ENCODE peak calls at places on chromosomes 1 and 21, in four cellular contexts. One of them, this sample, is unnamed.

GRCh38 chr1:205935869-205936268 is 7.4 kb downstream of the SLC26A9 start:
- DNase-seq in K562: no peak
- DNase-seq in HepG2: no peak
- DNase-seq in WTC11: no peak
- DNase-seq in this sample: no peak

GRCh38 chr1:30929135-30929889 is 20.8 kb upstream of the SDC3 start:
- DNase-seq in WTC11: peak
- DNase-seq in HepG2: peak
- DNase-seq in K562: peak
- DNase-seq in this sample: peak

GRCh38 chr1:31183927-31184554 is 55.6 kb downstream of the NKAIN1 start:
- DNase-seq in K562: peak
- DNase-seq in WTC11: peak
- DNase-seq in HepG2: peak
- DNase-seq in this sample: peak

GRCh38 chr1:199083680-199084079 is 444.8 kb downstream of the PTPRC start:
- DNase-seq in K562: no peak
- DNase-seq in HepG2: no peak
- DNase-seq in WTC11: no peak
- DNase-seq in this sample: peak

GRCh38 chr21:41559658-41560599 is 52.0 kb upstream of the TMPRSS2 start:
- DNase-seq in HepG2: no peak
- DNase-seq in WTC11: no peak
- DNase-seq in K562: no peak
- DNase-seq in this sample: no peak

GRCh38 chr1:88357690-88358089 is 326.4 kb upstream of the PKN2 start:
- DNase-seq in WTC11: no peak
- DNase-seq in K562: no peak
- DNase-seq in HepG2: no peak
- DNase-seq in this sample: no peak

GRCh38 chr1:4120557-4121292 is 220.7 kb upstream of the C1orf174 start:
- DNase-seq in HepG2: no peak
- DNase-seq in K562: no peak
- DNase-seq in WTC11: no peak
- DNase-seq in this sample: no peak

GRCh38 chr1:51214615-51215131 is 21.4 kb upstream of the RNF11 start:
- DNase-seq in WTC11: no peak
- DNase-seq in K562: no peak
- DNase-seq in HepG2: no peak
- DNase-seq in this sample: no peak

GRCh38 chr1:70169018-70169839 is 36.1 kb downstream of the LRRC40 start:
- DNase-seq in K562: no peak
- DNase-seq in HepG2: no peak
- DNase-seq in WTC11: no peak
- DNase-seq in this sample: no peak

GRCh38 chr21:42626171-42626570 is 27.2 kb upstream of the PDE9A start:
- DNase-seq in K562: no peak
- DNase-seq in WTC11: no peak
- DNase-seq in HepG2: no peak
- DNase-seq in this sample: no peak

GRCh38 chr1:33636209-33636608 is 163.8 kb downstream of the ZSCAN20 start:
- DNase-seq in HepG2: no peak
- DNase-seq in K562: no peak
- DNase-seq in WTC11: no peak
- DNase-seq in this sample: no peak

GRCh38 chr1:218400624-218401023 is 55.5 kb downstream of the TGFB2 start:
- DNase-seq in WTC11: no peak
- DNase-seq in K562: no peak
- DNase-seq in HepG2: no peak
- DNase-seq in this sample: no peak

GRCh38 chr1:53107570-53108322 is 34.7 kb downstream of the SLC1A7 start:
- DNase-seq in K562: no peak
- DNase-seq in HepG2: peak
- DNase-seq in WTC11: no peak
- DNase-seq in this sample: no peak

GRCh38 chr1:194067772-194068171 is 881.4 kb upstream of the B3GALT2 start:
- DNase-seq in HepG2: no peak
- DNase-seq in WTC11: no peak
- DNase-seq in K562: no peak
- DNase-seq in this sample: no peak

GRCh38 chr1:155072531-155073289 is 5.9 kb upstream of the EFNA3 start:
- DNase-seq in K562: no peak
- DNase-seq in WTC11: no peak
- DNase-seq in HepG2: no peak
- DNase-seq in this sample: no peak

GRCh38 chr21:41011968-41012367 is 156.0 kb upstream of the BACE2 start:
- DNase-seq in K562: no peak
- DNase-seq in WTC11: no peak
- DNase-seq in HepG2: no peak
- DNase-seq in this sample: no peak

GRCh38 chr1:76942549-76942948 is 75.3 kb downstream of the ST6GALNAC5 start:
- DNase-seq in HepG2: no peak
- DNase-seq in K562: no peak
- DNase-seq in WTC11: no peak
- DNase-seq in this sample: no peak

GRCh38 chr1:227785812-227786608 is 29.5 kb upstream of the PRSS38 start:
- DNase-seq in K562: no peak
- DNase-seq in WTC11: no peak
- DNase-seq in HepG2: no peak
- DNase-seq in this sample: peak

GRCh38 chr1:199512037-199512710 is 515.3 kb upstream of the NR5A2 start:
- DNase-seq in WTC11: peak
- DNase-seq in HepG2: no peak
- DNase-seq in K562: no peak
- DNase-seq in this sample: no peak

GRCh38 chr1:117859901-117860300 is 69.5 kb downstream of the GDAP2 start:
- DNase-seq in K562: no peak
- DNase-seq in WTC11: no peak
- DNase-seq in HepG2: no peak
- DNase-seq in this sample: no peak

GRCh38 chr1:204150702-204151561 is 912 bp downstream of the ETNK2 start:
- DNase-seq in WTC11: peak
- DNase-seq in HepG2: no peak
- DNase-seq in K562: no peak
- DNase-seq in this sample: no peak

GRCh38 chr1:147062951-147063350 is 109.3 kb downstream of the PRKAB2 start:
- DNase-seq in K562: no peak
- DNase-seq in WTC11: no peak
- DNase-seq in HepG2: no peak
- DNase-seq in this sample: no peak

GRCh38 chr1:25565188-25565591 is 21.8 kb downstream of the LDLRAP1 start:
- DNase-seq in K562: no peak
- DNase-seq in HepG2: no peak
- DNase-seq in WTC11: no peak
- DNase-seq in this sample: no peak

GRCh38 chr1:156499703-156500577 is 635 bp downstream of the MEF2D start:
- DNase-seq in WTC11: peak
- DNase-seq in HepG2: no peak
- DNase-seq in K562: peak
- DNase-seq in this sample: peak

GRCh38 chr1:100065969-100066227 is 66.8 kb downstream of the SASS6 start:
- DNase-seq in WTC11: no peak
- DNase-seq in K562: no peak
- DNase-seq in HepG2: no peak
- DNase-seq in this sample: no peak

GRCh38 chr1:42469727-42470126 is 6.6 kb downstream of the CCDC30 start:
- DNase-seq in WTC11: no peak
- DNase-seq in K562: no peak
- DNase-seq in HepG2: no peak
- DNase-seq in this sample: no peak

GRCh38 chr1:167518331-167518700 is at the start of gene CD247:
- DNase-seq in K562: no peak
- DNase-seq in HepG2: no peak
- DNase-seq in WTC11: no peak
- DNase-seq in this sample: no peak

GRCh38 chr1:198530964-198531363 is 9.5 kb downstream of the ATP6V1G3 start:
- DNase-seq in HepG2: no peak
- DNase-seq in K562: no peak
- DNase-seq in WTC11: no peak
- DNase-seq in this sample: peak

GRCh38 chr21:32173106-32173755 is 105.6 kb downstream of the MIS18A start:
- DNase-seq in WTC11: no peak
- DNase-seq in HepG2: no peak
- DNase-seq in K562: no peak
- DNase-seq in this sample: no peak

DNA sequence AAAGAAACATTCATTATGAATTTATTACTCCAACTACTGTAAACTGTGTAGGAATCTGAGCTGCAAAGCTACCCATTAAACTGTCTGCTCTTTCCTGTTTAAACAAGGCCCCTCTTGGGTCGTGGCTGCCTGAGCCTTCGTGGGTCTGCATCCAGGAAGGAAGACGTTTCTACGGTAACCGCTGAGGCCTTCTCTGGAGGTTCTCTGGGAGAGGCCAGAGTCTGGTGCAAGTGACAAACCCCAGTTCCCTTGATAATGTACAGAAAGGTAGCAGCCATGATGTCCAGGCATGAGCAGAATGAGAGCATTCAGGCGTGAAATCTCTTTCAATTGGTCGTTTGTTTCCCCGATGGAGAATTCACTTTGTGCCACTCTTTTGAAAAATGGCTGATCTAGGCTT is 350.2 kb downstream of the PLPP3 start:
- DNase-seq in WTC11: no peak
- DNase-seq in HepG2: no peak
- DNase-seq in K562: no peak
- DNase-seq in this sample: no peak
- TF ChIP-seq FOXJ3 in WTC11: no peak
- TF ChIP-seq FOXJ3 in HepG2: no peak
- TF ChIP-seq FOXJ3 in K562: no peak
- TF ChIP-seq FOXJ3 in this sample: no peak

DNA sequence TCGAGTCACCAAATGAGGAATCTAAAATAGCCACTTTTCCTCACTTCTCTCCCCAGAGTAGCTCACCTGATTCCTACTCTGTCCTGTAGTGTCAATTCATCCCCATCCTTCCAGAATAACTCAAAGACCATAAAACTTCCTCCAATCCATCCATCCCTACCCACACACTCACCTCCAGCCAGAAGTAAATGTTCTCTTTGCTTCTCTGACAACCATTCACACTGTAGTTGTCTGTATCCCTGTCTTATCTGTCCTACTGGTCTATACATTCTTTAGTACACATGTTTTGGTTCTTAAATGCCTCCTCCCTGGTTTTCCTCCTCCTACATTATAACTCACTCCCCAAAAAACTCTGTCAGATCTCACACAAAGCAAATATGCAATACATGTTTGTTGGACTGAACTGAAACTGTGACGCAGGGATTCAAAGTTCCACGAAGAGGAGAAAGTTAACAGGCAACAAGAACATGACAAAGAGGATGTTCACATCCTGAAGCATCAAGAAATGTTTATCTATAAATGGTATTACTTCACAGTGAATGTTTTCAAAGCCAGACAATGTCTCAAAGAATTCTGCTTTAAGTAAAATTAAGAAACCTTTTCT is 11.0 kb downstream of the TP53BP2 start:
- DNase-seq in WTC11: no peak
- DNase-seq in K562: no peak
- DNase-seq in HepG2: no peak
- DNase-seq in this sample: no peak
- TF ChIP-seq FOXJ3 in WTC11: no peak
- TF ChIP-seq FOXJ3 in K562: no peak
- TF ChIP-seq FOXJ3 in HepG2: no peak
- TF ChIP-seq FOXJ3 in this sample: no peak

DNA sequence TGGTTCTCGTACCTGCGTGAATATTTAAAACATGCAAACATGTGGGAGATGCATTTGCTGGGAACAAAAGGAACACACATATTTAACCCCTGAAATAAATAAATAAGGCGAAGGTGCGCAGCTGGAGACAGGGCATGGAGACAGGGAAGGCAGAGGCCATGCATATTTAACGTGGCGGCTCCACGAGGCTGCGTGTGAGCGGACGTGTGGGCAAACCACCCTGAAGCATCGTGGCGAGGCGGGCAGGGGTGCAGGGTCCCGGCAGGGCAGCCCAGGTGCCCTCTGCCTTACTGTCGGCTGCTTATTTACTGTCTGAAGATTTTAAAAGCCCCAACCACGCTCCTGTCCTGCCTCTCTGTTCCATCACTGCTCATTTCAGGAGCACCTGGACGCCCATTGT is 104.0 kb upstream of the ACTRT2 start:
- DNase-seq in WTC11: no peak
- DNase-seq in K562: no peak
- DNase-seq in HepG2: no peak
- DNase-seq in this sample: no peak
- TF ChIP-seq FOXJ3 in WTC11: no peak
- TF ChIP-seq FOXJ3 in K562: no peak
- TF ChIP-seq FOXJ3 in HepG2: no peak
- TF ChIP-seq FOXJ3 in this sample: no peak

GRCh38 chr1:173038875-173039554 is 11.7 kb downstream of the TNFSF18 start:
- DNase-seq in K562: no peak
- DNase-seq in HepG2: no peak
- DNase-seq in WTC11: no peak
- DNase-seq in this sample: no peak
- TF ChIP-seq FOXJ3 in K562: no peak
- TF ChIP-seq FOXJ3 in HepG2: no peak
- TF ChIP-seq FOXJ3 in WTC11: no peak
- TF ChIP-seq FOXJ3 in this sample: no peak

GRCh38 chr1:159121526-159121925 is 45.0 kb upstream of the AIM2 start:
- DNase-seq in K562: no peak
- DNase-seq in WTC11: no peak
- DNase-seq in HepG2: no peak
- DNase-seq in this sample: no peak

GRCh38 chr1:159120317-159120716 is 43.8 kb upstream of the AIM2 start:
- DNase-seq in WTC11: no peak
- DNase-seq in HepG2: no peak
- DNase-seq in K562: no peak
- DNase-seq in this sample: no peak

GRCh38 chr1:159122005-159122621 is 45.5 kb upstream of the AIM2 start:
- DNase-seq in K562: no peak
- DNase-seq in HepG2: no peak
- DNase-seq in WTC11: no peak
- DNase-seq in this sample: no peak
- TF ChIP-seq FOXJ3 in K562: no peak
- TF ChIP-seq FOXJ3 in HepG2: no peak
- TF ChIP-seq FOXJ3 in WTC11: no peak
- TF ChIP-seq FOXJ3 in this sample: no peak

DNA sequence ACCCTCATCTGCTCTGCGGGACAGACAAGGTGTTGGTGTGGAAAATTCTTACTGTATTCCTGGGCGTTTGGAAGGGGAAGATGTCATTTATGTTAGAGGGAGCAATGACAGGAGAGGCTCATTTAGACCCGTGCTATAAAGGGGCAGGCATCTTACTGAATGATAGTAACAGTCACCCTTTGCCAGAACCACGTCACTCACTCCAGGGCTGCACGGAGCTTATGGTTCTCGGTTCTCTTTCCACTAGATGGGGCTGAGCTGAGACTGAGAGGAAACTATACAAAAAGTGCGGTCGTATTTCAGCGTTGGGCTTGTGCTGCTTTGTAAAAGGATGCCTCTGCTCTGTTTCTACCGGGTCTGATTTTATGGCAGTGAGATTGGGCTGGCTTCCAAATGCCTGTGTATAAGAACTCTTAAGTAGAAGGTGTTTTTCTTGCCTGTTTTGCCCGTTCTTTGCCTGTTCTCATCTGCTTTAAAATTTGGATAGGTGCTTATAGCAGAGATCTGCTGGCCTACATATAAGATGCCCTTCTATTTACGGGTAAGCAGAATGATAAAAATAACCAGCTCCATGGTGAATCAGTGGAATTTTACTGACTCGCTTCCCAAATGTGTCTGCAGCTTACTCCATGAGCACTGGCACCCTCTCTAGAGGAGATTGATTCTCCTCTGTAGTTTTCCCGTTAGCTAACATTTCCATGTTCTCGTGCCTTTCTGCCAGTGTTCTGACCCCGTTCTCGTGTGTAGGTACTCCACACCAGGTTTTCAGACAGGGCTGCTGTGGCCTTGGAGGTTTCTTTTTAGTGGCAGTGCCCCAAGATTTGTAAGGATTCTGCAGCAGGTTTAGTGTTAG is 55.9 kb downstream of the MRPS6 start:
- DNase-seq in HepG2: no peak
- DNase-seq in K562: peak
- DNase-seq in WTC11: no peak
- DNase-seq in this sample: peak
- TF ChIP-seq FOXJ3 in HepG2: no peak
- TF ChIP-seq FOXJ3 in K562: no peak
- TF ChIP-seq FOXJ3 in WTC11: no peak
- TF ChIP-seq FOXJ3 in this sample: no peak

This sample was measured in SK-N-SH.